ENCODE peak calls at places on chromosome 4, in seven cellular contexts. One of them, this sample, is unnamed.

GRCh38 chr4:152534541-152535231 is 1.2 kb downstream of the FBXW7 start:
- DNase-seq in HS-5: no peak
- DNase-seq in CD4-positive, alpha-beta T cell: peak
- DNase-seq in Daoy: peak
- DNase-seq in type B pancreatic cell: peak
- DNase-seq in uterus: no peak
- DNase-seq in colonic mucosa: peak
- DNase-seq in this sample: peak

GRCh38 chr4:162872001-162872400 is 294.7 kb downstream of the NAF1 start:
- DNase-seq in colonic mucosa: no peak
- DNase-seq in CD4-positive, alpha-beta T cell: no peak
- DNase-seq in type B pancreatic cell: no peak
- DNase-seq in HS-5: no peak
- DNase-seq in Daoy: no peak
- DNase-seq in uterus: no peak
- DNase-seq in this sample: no peak

GRCh38 chr4:42280327-42281095 is 116.8 kb upstream of the SHISA3 start:
- DNase-seq in type B pancreatic cell: no peak
- DNase-seq in colonic mucosa: no peak
- DNase-seq in CD4-positive, alpha-beta T cell: no peak
- DNase-seq in HS-5: no peak
- DNase-seq in Daoy: peak
- DNase-seq in uterus: no peak
- DNase-seq in this sample: no peak

GRCh38 chr4:168183717-168184571 is 91.6 kb downstream of the ANXA10 start:
- DNase-seq in HS-5: no peak
- DNase-seq in type B pancreatic cell: no peak
- DNase-seq in CD4-positive, alpha-beta T cell: no peak
- DNase-seq in Daoy: peak
- DNase-seq in uterus: no peak
- DNase-seq in colonic mucosa: no peak
- DNase-seq in this sample: no peak

GRCh38 chr4:76174216-76174615 is 26.0 kb upstream of the NUP54 start:
- DNase-seq in HS-5: no peak
- DNase-seq in colonic mucosa: no peak
- DNase-seq in uterus: no peak
- DNase-seq in CD4-positive, alpha-beta T cell: no peak
- DNase-seq in Daoy: no peak
- DNase-seq in type B pancreatic cell: no peak
- DNase-seq in this sample: no peak

GRCh38 chr4:63693321-63693720 is 715.9 kb downstream of the TECRL start:
- DNase-seq in type B pancreatic cell: no peak
- DNase-seq in Daoy: no peak
- DNase-seq in colonic mucosa: no peak
- DNase-seq in uterus: no peak
- DNase-seq in HS-5: no peak
- DNase-seq in CD4-positive, alpha-beta T cell: no peak
- DNase-seq in this sample: no peak

GRCh38 chr4:154124539-154125255 is 335.8 kb upstream of the SFRP2 start:
- DNase-seq in uterus: no peak
- DNase-seq in Daoy: peak
- DNase-seq in CD4-positive, alpha-beta T cell: no peak
- DNase-seq in colonic mucosa: no peak
- DNase-seq in type B pancreatic cell: no peak
- DNase-seq in HS-5: peak
- DNase-seq in this sample: no peak

GRCh38 chr4:168551945-168552695 is 55.3 kb downstream of the PALLD start:
- DNase-seq in CD4-positive, alpha-beta T cell: no peak
- DNase-seq in HS-5: no peak
- DNase-seq in Daoy: no peak
- DNase-seq in uterus: no peak
- DNase-seq in colonic mucosa: no peak
- DNase-seq in type B pancreatic cell: no peak
- DNase-seq in this sample: no peak

GRCh38 chr4:54318904-54319303 is 89.8 kb downstream of the PDGFRA start:
- DNase-seq in HS-5: peak
- DNase-seq in colonic mucosa: no peak
- DNase-seq in uterus: no peak
- DNase-seq in Daoy: peak
- DNase-seq in CD4-positive, alpha-beta T cell: no peak
- DNase-seq in type B pancreatic cell: no peak
- DNase-seq in this sample: no peak

GRCh38 chr4:78774395-78774794 is 1.8 kb upstream of the BMP2K start:
- DNase-seq in HS-5: no peak
- DNase-seq in Daoy: no peak
- DNase-seq in CD4-positive, alpha-beta T cell: no peak
- DNase-seq in type B pancreatic cell: no peak
- DNase-seq in colonic mucosa: no peak
- DNase-seq in uterus: no peak
- DNase-seq in this sample: no peak

GRCh38 chr4:29277381-29277780 is 1442.8 kb upstream of the PCDH7 start:
- DNase-seq in type B pancreatic cell: no peak
- DNase-seq in colonic mucosa: no peak
- DNase-seq in uterus: no peak
- DNase-seq in Daoy: no peak
- DNase-seq in HS-5: peak
- DNase-seq in CD4-positive, alpha-beta T cell: no peak
- DNase-seq in this sample: no peak

GRCh38 chr4:40601641-40602040 is 28.0 kb downstream of the RBM47 start:
- DNase-seq in Daoy: no peak
- DNase-seq in HS-5: no peak
- DNase-seq in type B pancreatic cell: no peak
- DNase-seq in CD4-positive, alpha-beta T cell: no peak
- DNase-seq in colonic mucosa: no peak
- DNase-seq in uterus: no peak
- DNase-seq in this sample: no peak

GRCh38 chr4:38046735-38047487 is 86.7 kb downstream of the PTTG2 start:
- DNase-seq in colonic mucosa: no peak
- DNase-seq in uterus: no peak
- DNase-seq in CD4-positive, alpha-beta T cell: no peak
- DNase-seq in HS-5: no peak
- DNase-seq in type B pancreatic cell: no peak
- DNase-seq in Daoy: no peak
- DNase-seq in this sample: peak

GRCh38 chr4:147755567-147756295 is 23.8 kb downstream of the ARHGAP10 start:
- DNase-seq in colonic mucosa: no peak
- DNase-seq in HS-5: no peak
- DNase-seq in Daoy: no peak
- DNase-seq in uterus: no peak
- DNase-seq in type B pancreatic cell: no peak
- DNase-seq in CD4-positive, alpha-beta T cell: no peak
- DNase-seq in this sample: no peak

GRCh38 chr4:128841402-128841801 is 31.9 kb downstream of the JADE1 start:
- DNase-seq in type B pancreatic cell: no peak
- DNase-seq in Daoy: no peak
- DNase-seq in colonic mucosa: no peak
- DNase-seq in HS-5: no peak
- DNase-seq in uterus: no peak
- DNase-seq in CD4-positive, alpha-beta T cell: no peak
- DNase-seq in this sample: no peak

GRCh38 chr4:33959519-33959918 is 2284.8 kb downstream of the ARAP2 start:
- DNase-seq in type B pancreatic cell: no peak
- DNase-seq in HS-5: no peak
- DNase-seq in CD4-positive, alpha-beta T cell: no peak
- DNase-seq in Daoy: peak
- DNase-seq in colonic mucosa: no peak
- DNase-seq in uterus: no peak
- DNase-seq in this sample: no peak

GRCh38 chr4:7649741-7650531 is 215.2 kb upstream of the PSAPL1 start:
- DNase-seq in uterus: no peak
- DNase-seq in type B pancreatic cell: no peak
- DNase-seq in colonic mucosa: no peak
- DNase-seq in Daoy: peak
- DNase-seq in HS-5: peak
- DNase-seq in CD4-positive, alpha-beta T cell: peak
- DNase-seq in this sample: peak

GRCh38 chr4:86940176-86940575 is 5.4 kb downstream of the AFF1 start:
- DNase-seq in uterus: no peak
- DNase-seq in type B pancreatic cell: no peak
- DNase-seq in HS-5: no peak
- DNase-seq in colonic mucosa: no peak
- DNase-seq in Daoy: no peak
- DNase-seq in CD4-positive, alpha-beta T cell: no peak
- DNase-seq in this sample: no peak

GRCh38 chr4:174709531-174709930 is 119.5 kb downstream of the GLRA3 start:
- DNase-seq in CD4-positive, alpha-beta T cell: no peak
- DNase-seq in HS-5: no peak
- DNase-seq in colonic mucosa: no peak
- DNase-seq in uterus: no peak
- DNase-seq in Daoy: no peak
- DNase-seq in type B pancreatic cell: no peak
- DNase-seq in this sample: no peak

GRCh38 chr4:88442636-88443260 is 14.2 kb upstream of the HERC5 start:
- DNase-seq in colonic mucosa: no peak
- DNase-seq in uterus: no peak
- DNase-seq in HS-5: no peak
- DNase-seq in Daoy: no peak
- DNase-seq in type B pancreatic cell: no peak
- DNase-seq in CD4-positive, alpha-beta T cell: no peak
- DNase-seq in this sample: no peak

GRCh38 chr4:8228319-8229250 is 29.5 kb downstream of the SH3TC1 start:
- DNase-seq in colonic mucosa: peak
- DNase-seq in type B pancreatic cell: no peak
- DNase-seq in CD4-positive, alpha-beta T cell: peak
- DNase-seq in Daoy: peak
- DNase-seq in uterus: peak
- DNase-seq in HS-5: peak
- DNase-seq in this sample: no peak